ENCODE peak calls at places on chromosomes 6 and 20, in ten cellular contexts. A, Z, R, K, J, G, E, I, T and H are unnamed samples.

GRCh38 chr20:50208085-50208491 is 17.5 kb downstream of the CEBPB start:
- DNase-seq in A (no peak), Z (peak; percentile 21), R (no peak), K (peak; percentile 15), J (no peak), G (no peak), E (no peak), I (no peak), T (no peak), H (no peak)

GRCh38 chr6:158285321-158285960 is 26.8 kb upstream of the TULP4 start:
- DNase-seq in A (no peak), Z (no peak), R (peak; percentile 16), K (no peak), J (no peak), G (no peak), E (no peak), I (no peak), T (no peak), H (no peak)

GRCh38 chr6:70234561-70235236 is 68.2 kb downstream of the COL9A1 start:
- DNase-seq in A (no peak), Z (no peak), R (no peak), K (no peak), J (no peak), G (no peak), E (no peak), I (no peak), T (no peak), H (no peak)

GRCh38 chr6:127026247-127026646 is 92.2 kb upstream of the RSPO3 start:
- DNase-seq in A (no peak), Z (no peak), R (no peak), K (no peak), J (no peak), G (no peak), E (peak; percentile 19), I (peak; percentile 66), T (no peak), H (no peak)

GRCh38 chr20:47354710-47355488 is 1.6 kb downstream of the ZMYND8 start:
- DNase-seq in A (no peak), Z (no peak), R (no peak), K (no peak), J (no peak), G (no peak), E (no peak), I (no peak), T (no peak), H (no peak)

GRCh38 chr6:10585232-10585887 is 64.2 kb downstream of the GCNT2 start:
- DNase-seq in A (peak; percentile 76), Z (no peak), R (peak; percentile 20), K (no peak), J (no peak), G (no peak), E (peak; percentile 36), I (peak; percentile 71), T (no peak), H (no peak)

GRCh38 chr6:130997061-130997753 is 65.8 kb downstream of the EPB41L2 start:
- DNase-seq in A (no peak), Z (no peak), R (peak; percentile 38), K (no peak), J (no peak), G (no peak), E (no peak), I (no peak), T (no peak), H (no peak)

GRCh38 chr6:170444811-170445211 is 108.3 kb downstream of the PSMB1 start:
- DNase-seq in A (no peak), Z (no peak), R (no peak), K (no peak), J (no peak), G (no peak), E (no peak), I (no peak), T (no peak), H (no peak)

GRCh38 chr20:9886227-9886626 is 47.4 kb upstream of the PAK5 start:
- DNase-seq in A (no peak), Z (no peak), R (peak; percentile 61), K (no peak), J (no peak), G (no peak), E (no peak), I (no peak), T (no peak), H (no peak)

GRCh38 chr6:79824231-79824630 is 123.1 kb downstream of the ELOVL4 start:
- DNase-seq in A (no peak), Z (no peak), R (peak; percentile 28), K (no peak), J (no peak), G (no peak), E (no peak), I (no peak), T (no peak), H (no peak)

GRCh38 chr6:168301648-168302398 is 17.8 kb downstream of the DACT2 start:
- DNase-seq in A (no peak), Z (no peak), R (no peak), K (no peak), J (peak; percentile 39), G (no peak), E (peak; percentile 77), I (peak; percentile 73), T (no peak), H (peak; percentile 55)

GRCh38 chr20:23932256-23932655 is 52.7 kb upstream of the CST5 start:
- DNase-seq in A (no peak), Z (no peak), R (no peak), K (no peak), J (no peak), G (no peak), E (no peak), I (no peak), T (no peak), H (no peak)

GRCh38 chr20:44622501-44623270 is 28.8 kb downstream of the ADA start:
- DNase-seq in A (no peak), Z (no peak), R (no peak), K (no peak), J (no peak), G (no peak), E (no peak), I (no peak), T (no peak), H (no peak)

GRCh38 chr6:167756594-167756993 is 70.1 kb upstream of the AFDN start:
- DNase-seq in A (no peak), Z (no peak), R (no peak), K (no peak), J (no peak), G (no peak), E (no peak), I (no peak), T (no peak), H (no peak)

GRCh38 chr6:55825402-55826051 is 49.9 kb downstream of the BMP5 start:
- DNase-seq in A (no peak), Z (no peak), R (peak; percentile 67), K (no peak), J (no peak), G (no peak), E (peak; percentile 32), I (peak; percentile 12), T (no peak), H (no peak)

GRCh38 chr6:108118359-108118724 is 43.8 kb upstream of the OSTM1 start:
- DNase-seq in A (no peak), Z (no peak), R (no peak), K (no peak), J (no peak), G (no peak), E (no peak), I (no peak), T (no peak), H (no peak)
- H3K27me3 ChIP-seq in A (peaks cover 95% of the 10 kb centered on the region), Z (no peaks in the 10 kb centered on the region), R (peaks cover 75% of the 10 kb centered on the region), K (peaks cover 7% of the 10 kb centered on the region), J (peaks cover 29% of the 10 kb centered on the region), G (peaks cover 62% of the 10 kb centered on the region), E (peaks cover 93% of the 10 kb centered on the region), I (no peaks in the 10 kb centered on the region), T (peaks cover 72% of the 10 kb centered on the region), H (peaks cover 33% of the 10 kb centered on the region)

GRCh38 chr6:34075906-34076305 is 70.0 kb downstream of the GRM4 start:
- DNase-seq in A (no peak), Z (no peak), R (no peak), K (no peak), J (no peak), G (no peak), E (no peak), I (no peak), T (no peak), H (no peak)
- H3K27me3 ChIP-seq in A (no peaks in the 10 kb centered on the region), Z (no peaks in the 10 kb centered on the region), R (no peaks in the 10 kb centered on the region), K (no peaks in the 10 kb centered on the region), J (no peaks in the 10 kb centered on the region), G (no peaks in the 10 kb centered on the region), E (no peaks in the 10 kb centered on the region), I (no peaks in the 10 kb centered on the region), T (no peaks in the 10 kb centered on the region), H (no peaks in the 10 kb centered on the region)

GRCh38 chr6:45727824-45728449 is 287.7 kb downstream of the CLIC5 start:
- DNase-seq in A (no peak), Z (no peak), R (no peak), K (no peak), J (no peak), G (no peak), E (no peak), I (no peak), T (no peak), H (no peak)

GRCh38 chr6:45724511-45724910 is 291.1 kb downstream of the CLIC5 start:
- DNase-seq in A (no peak), Z (no peak), R (peak; percentile 93), K (peak; percentile 26), J (peak; percentile 47), G (no peak), E (peak; percentile 32), I (no peak), T (no peak), H (no peak)

GRCh38 chr6:45730232-45730631 is 285.4 kb downstream of the CLIC5 start:
- DNase-seq in A (no peak), Z (no peak), R (no peak), K (no peak), J (no peak), G (no peak), E (no peak), I (no peak), T (no peak), H (no peak)

GRCh38 chr6:45727228-45727627 is 288.4 kb downstream of the CLIC5 start:
- DNase-seq in A (no peak), Z (no peak), R (peak; percentile 30), K (no peak), J (no peak), G (no peak), E (no peak), I (no peak), T (no peak), H (no peak)

DNA sequence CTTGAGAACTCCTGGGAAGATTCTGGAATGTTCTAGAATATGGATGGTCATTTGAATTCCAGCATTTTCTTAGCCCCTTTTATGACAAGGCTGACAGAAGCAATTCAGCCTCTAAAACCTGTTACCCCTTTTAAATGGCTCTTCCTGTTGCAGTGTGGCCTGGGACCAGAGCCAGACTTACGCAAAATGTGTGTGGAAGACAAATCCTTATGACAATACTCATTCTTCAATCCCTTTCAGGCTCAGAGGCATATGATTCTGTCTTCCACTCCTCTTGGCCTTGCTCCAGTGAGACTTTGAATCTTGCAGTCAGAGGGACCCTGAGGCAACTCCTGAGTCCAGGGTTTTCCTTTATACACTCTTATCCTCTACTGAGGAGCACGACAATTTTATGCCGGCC is 287.0 kb downstream of the CLIC5 start:
- DNase-seq in A (no peak), Z (no peak), R (peak; percentile 64), K (no peak), J (no peak), G (no peak), E (no peak), I (no peak), T (no peak), H (no peak)
- H3K27me3 ChIP-seq in A (no peaks in the 10 kb centered on the region), Z (no peaks in the 10 kb centered on the region), R (peaks cover 11% of the 10 kb centered on the region), K (no peaks in the 10 kb centered on the region), J (no peaks in the 10 kb centered on the region), G (no peaks in the 10 kb centered on the region), E (peaks cover under 1% of the 10 kb centered on the region), I (no peaks in the 10 kb centered on the region), T (no peaks in the 10 kb centered on the region), H (no peaks in the 10 kb centered on the region)

GRCh38 chr20:57539889-57540288 is 14.9 kb upstream of the CTCFL start:
- DNase-seq in A (no peak), Z (no peak), R (no peak), K (no peak), J (no peak), G (no peak), E (no peak), I (no peak), T (peak; percentile 45), H (no peak)
- H3K27me3 ChIP-seq in A (no peaks in the 10 kb centered on the region), Z (no peaks in the 10 kb centered on the region), R (no peaks in the 10 kb centered on the region), K (no peaks in the 10 kb centered on the region), J (no peaks in the 10 kb centered on the region), G (no peaks in the 10 kb centered on the region), E (no peaks in the 10 kb centered on the region), I (peaks cover 1% of the 10 kb centered on the region), T (no peaks in the 10 kb centered on the region), H (no peaks in the 10 kb centered on the region)